ENCODE peak calls at places on chromosomes 13 and 19, in five cellular contexts. M is uterus; Q is DMS53; I is GM04504; V is CD8-positive, alpha-beta T cell. G is an unnamed sample.

GRCh38 chr13:111007209-111007608 is 92.3 kb upstream of the ANKRD10 start:
- DNase-seq in M (no peak), Q (no peak), I (no peak), V (no peak), G (peak)

GRCh38 chr19:44345969-44346368 is 10.5 kb downstream of the ZNF112 start:
- DNase-seq in Q (no peak), V (no peak), I (no peak), M (no peak), G (no peak)

GRCh38 chr19:4523306-4524110 is 5.2 kb upstream of the PLIN4 start:
- DNase-seq in I (no peak), Q (peak), V (no peak), M (no peak), G (peak)

GRCh38 chr19:3296034-3296433 is 70.3 kb upstream of the NFIC start:
- DNase-seq in V (no peak), I (no peak), Q (no peak), M (no peak), G (no peak)

GRCh38 chr19:28044477-28044876 is 1168.5 kb downstream of the UQCRFS1 start:
- DNase-seq in Q (no peak), I (no peak), V (no peak), M (no peak), G (no peak)

GRCh38 chr13:31175847-31176536 is 14.3 kb upstream of the HSPH1 start:
- DNase-seq in V (no peak), M (peak), Q (no peak), I (no peak), G (no peak)

GRCh38 chr13:34810996-34811395 is 131.1 kb upstream of the NBEA start:
- DNase-seq in V (no peak), Q (no peak), M (no peak), I (no peak), G (no peak)

GRCh38 chr13:24033527-24034302 is 126.8 kb upstream of the SPATA13 start:
- DNase-seq in Q (no peak), M (no peak), I (peak), V (no peak), G (no peak)

GRCh38 chr13:44904982-44905381 is 84.3 kb downstream of the NUFIP1 start:
- DNase-seq in Q (peak), I (peak), M (peak), V (no peak), G (no peak)

GRCh38 chr19:39746836-39747529 is 9.2 kb upstream of the CLC start:
- DNase-seq in M (no peak), Q (peak), V (no peak), I (no peak), G (no peak)

GRCh38 chr13:44407379-44407778 is 33.8 kb downstream of the SERP2 start:
- DNase-seq in V (no peak), I (no peak), Q (no peak), M (no peak), G (no peak)

GRCh38 chr13:27044837-27045570 is 126.6 kb downstream of the USP12 start:
- DNase-seq in Q (no peak), V (peak), M (no peak), I (no peak), G (peak)

GRCh38 chr19:10086032-10086903 is at the start of gene SHFL:
- DNase-seq in M (peak), V (peak), I (no peak), Q (peak), G (peak)

GRCh38 chr19:8618751-8619150 is 8.2 kb upstream of the ADAMTS10 start:
- DNase-seq in M (no peak), V (no peak), I (no peak), Q (no peak), G (no peak)

GRCh38 chr19:50649433-50650391 is at the start of gene C19orf81:
- DNase-seq in I (no peak), Q (no peak), M (no peak), V (no peak), G (peak)

GRCh38 chr19:6481541-6482342 is at the start of gene DENND1C:
- DNase-seq in I (no peak), M (no peak), V (peak), Q (peak), G (peak)

GRCh38 chr13:46905249-46905648 is 8.4 kb upstream of the HTR2A start:
- DNase-seq in I (no peak), V (no peak), M (no peak), Q (peak), G (no peak)

GRCh38 chr13:105139380-105140285 is 1395.8 kb downstream of the EFNB2 start:
- DNase-seq in M (no peak), V (peak), I (no peak), Q (peak), G (peak)

GRCh38 chr19:16589917-16590316 is 17.7 kb upstream of the SLC35E1 start:
- DNase-seq in I (no peak), Q (no peak), M (no peak), V (no peak), G (peak)

GRCh38 chr13:96200810-96201209 is 110.9 kb downstream of the HS6ST3 start:
- DNase-seq in I (no peak), M (no peak), V (no peak), Q (no peak), G (no peak)

GRCh38 chr13:72864142-72865035 is 82.5 kb downstream of the PIBF1 start:
- DNase-seq in I (peak), Q (no peak), V (no peak), M (no peak), G (no peak)

GRCh38 chr19:55080121-55080914 is 4.6 kb downstream of the EPS8L1 start:
- DNase-seq in V (peak), I (no peak), Q (peak), M (peak), G (peak)

GRCh38 chr19:58157045-58157728 is 6.6 kb upstream of the ZNF329 start:
- DNase-seq in Q (no peak), M (no peak), V (no peak), I (no peak), G (no peak)

GRCh38 chr13:110379905-110380341 is 72.8 kb downstream of the COL4A2 start:
- DNase-seq in Q (no peak), M (no peak), I (no peak), V (no peak), G (no peak)

GRCh38 chr13:27359203-27359821 is 65.1 kb upstream of the GTF3A start:
- DNase-seq in M (peak), I (peak), V (peak), Q (peak), G (peak)

GRCh38 chr13:28531195-28531955 is 36.4 kb upstream of the FLT1 start:
- DNase-seq in M (no peak), V (no peak), I (no peak), Q (peak), G (no peak)

G was measured in NAMALWA.